ENCODE peak calls at places on chromosomes 12 and 14, in ten cellular contexts. One of them, this sample, is unnamed.
A peak's percentile ranks its signal among the peaks of the same experiment; 100 is the strongest.

GRCh38 chr12:43289412-43289811 is 262.6 kb downstream of the ADAMTS20 start:
- DNase-seq in fibroblast of the conjunctiva: no peak
- DNase-seq in activated T-cell treated with anti-CD3 and anti-CD28 coated beads, Interleukin-2, amount 50 U/mL, for 4 hours: no peak
- DNase-seq in iPS DF 19.7: no peak
- DNase-seq in NCI-H1105 treated with DMSO at 0.1 percent for 48 hours: no peak
- DNase-seq in HT1080: no peak
- DNase-seq in fibroblast of gingiva: peak; percentile 38
- DNase-seq in uterus: peak; percentile 22
- DNase-seq in renal cortical epithelial cell: no peak
- DNase-seq in T-helper 2 cell: no peak
- DNase-seq in this sample: no peak

GRCh38 chr12:114403690-114404450 is 2.1 kb downstream of the TBX5 start:
- DNase-seq in T-helper 2 cell: no peak
- DNase-seq in iPS DF 19.7: no peak
- DNase-seq in fibroblast of the conjunctiva: no peak
- DNase-seq in uterus: no peak
- DNase-seq in renal cortical epithelial cell: no peak
- DNase-seq in NCI-H1105 treated with DMSO at 0.1 percent for 48 hours: no peak
- DNase-seq in fibroblast of gingiva: no peak
- DNase-seq in HT1080: no peak
- DNase-seq in activated T-cell treated with anti-CD3 and anti-CD28 coated beads, Interleukin-2, amount 50 U/mL, for 4 hours: no peak
- DNase-seq in this sample: no peak

GRCh38 chr14:93092606-93093556 is 22.8 kb downstream of the ITPK1 start:
- DNase-seq in activated T-cell treated with anti-CD3 and anti-CD28 coated beads, Interleukin-2, amount 50 U/mL, for 4 hours: no peak
- DNase-seq in renal cortical epithelial cell: no peak
- DNase-seq in uterus: no peak
- DNase-seq in fibroblast of the conjunctiva: no peak
- DNase-seq in fibroblast of gingiva: no peak
- DNase-seq in NCI-H1105 treated with DMSO at 0.1 percent for 48 hours: no peak
- DNase-seq in T-helper 2 cell: no peak
- DNase-seq in HT1080: no peak
- DNase-seq in iPS DF 19.7: no peak
- DNase-seq in this sample: no peak

GRCh38 chr12:14691560-14691959 is 4.8 kb downstream of the GUCY2C start:
- DNase-seq in HT1080: no peak
- DNase-seq in T-helper 2 cell: no peak
- DNase-seq in NCI-H1105 treated with DMSO at 0.1 percent for 48 hours: peak; percentile 1
- DNase-seq in fibroblast of gingiva: no peak
- DNase-seq in activated T-cell treated with anti-CD3 and anti-CD28 coated beads, Interleukin-2, amount 50 U/mL, for 4 hours: no peak
- DNase-seq in fibroblast of the conjunctiva: no peak
- DNase-seq in uterus: no peak
- DNase-seq in renal cortical epithelial cell: no peak
- DNase-seq in iPS DF 19.7: no peak
- DNase-seq in this sample: no peak

GRCh38 chr12:101939856-101940265 is 62.5 kb downstream of the DRAM1 start:
- DNase-seq in renal cortical epithelial cell: peak; percentile 59
- DNase-seq in fibroblast of the conjunctiva: peak; percentile 76
- DNase-seq in iPS DF 19.7: peak; percentile 59
- DNase-seq in uterus: peak; percentile 63
- DNase-seq in T-helper 2 cell: peak; percentile 83
- DNase-seq in HT1080: peak; percentile 66
- DNase-seq in NCI-H1105 treated with DMSO at 0.1 percent for 48 hours: peak; percentile 69
- DNase-seq in activated T-cell treated with anti-CD3 and anti-CD28 coated beads, Interleukin-2, amount 50 U/mL, for 4 hours: peak; percentile 28
- DNase-seq in fibroblast of gingiva: peak; percentile 77
- DNase-seq in this sample: peak; percentile 63

GRCh38 chr12:52953181-52953841 is 4.4 kb downstream of the KRT18 start:
- DNase-seq in T-helper 2 cell: no peak
- DNase-seq in uterus: no peak
- DNase-seq in HT1080: no peak
- DNase-seq in renal cortical epithelial cell: peak; percentile 47
- DNase-seq in activated T-cell treated with anti-CD3 and anti-CD28 coated beads, Interleukin-2, amount 50 U/mL, for 4 hours: no peak
- DNase-seq in iPS DF 19.7: no peak
- DNase-seq in fibroblast of gingiva: no peak
- DNase-seq in NCI-H1105 treated with DMSO at 0.1 percent for 48 hours: no peak
- DNase-seq in fibroblast of the conjunctiva: no peak
- DNase-seq in this sample: peak; percentile 26

GRCh38 chr12:82527165-82527780 is 159.4 kb upstream of the TMTC2 start:
- DNase-seq in NCI-H1105 treated with DMSO at 0.1 percent for 48 hours: peak; percentile 73
- DNase-seq in HT1080: peak; percentile 46
- DNase-seq in activated T-cell treated with anti-CD3 and anti-CD28 coated beads, Interleukin-2, amount 50 U/mL, for 4 hours: no peak
- DNase-seq in uterus: no peak
- DNase-seq in iPS DF 19.7: no peak
- DNase-seq in fibroblast of the conjunctiva: peak; percentile 69
- DNase-seq in T-helper 2 cell: peak; percentile 54
- DNase-seq in fibroblast of gingiva: peak; percentile 65
- DNase-seq in renal cortical epithelial cell: peak; percentile 70
- DNase-seq in this sample: peak; percentile 70

GRCh38 chr14:66624319-66624937 is 116.5 kb downstream of the GPHN start:
- DNase-seq in activated T-cell treated with anti-CD3 and anti-CD28 coated beads, Interleukin-2, amount 50 U/mL, for 4 hours: no peak
- DNase-seq in fibroblast of the conjunctiva: peak; percentile 64
- DNase-seq in fibroblast of gingiva: peak; percentile 61
- DNase-seq in HT1080: peak; percentile 55
- DNase-seq in uterus: no peak
- DNase-seq in renal cortical epithelial cell: peak; percentile 57
- DNase-seq in NCI-H1105 treated with DMSO at 0.1 percent for 48 hours: peak; percentile 62
- DNase-seq in T-helper 2 cell: peak; percentile 51
- DNase-seq in iPS DF 19.7: peak; percentile 42
- DNase-seq in this sample: peak; percentile 52

GRCh38 chr12:52847335-52848102 is 1.3 kb downstream of the KRT78 start:
- DNase-seq in activated T-cell treated with anti-CD3 and anti-CD28 coated beads, Interleukin-2, amount 50 U/mL, for 4 hours: no peak
- DNase-seq in iPS DF 19.7: no peak
- DNase-seq in HT1080: peak; percentile 90
- DNase-seq in fibroblast of gingiva: no peak
- DNase-seq in renal cortical epithelial cell: peak; percentile 50
- DNase-seq in fibroblast of the conjunctiva: no peak
- DNase-seq in NCI-H1105 treated with DMSO at 0.1 percent for 48 hours: no peak
- DNase-seq in uterus: no peak
- DNase-seq in T-helper 2 cell: no peak
- DNase-seq in this sample: peak; percentile 54

GRCh38 chr12:53068811-53069585 is 10.2 kb downstream of the SPRYD3 start:
- DNase-seq in renal cortical epithelial cell: no peak
- DNase-seq in NCI-H1105 treated with DMSO at 0.1 percent for 48 hours: no peak
- DNase-seq in uterus: no peak
- DNase-seq in fibroblast of the conjunctiva: no peak
- DNase-seq in T-helper 2 cell: no peak
- DNase-seq in fibroblast of gingiva: peak; percentile 13
- DNase-seq in HT1080: no peak
- DNase-seq in iPS DF 19.7: no peak
- DNase-seq in activated T-cell treated with anti-CD3 and anti-CD28 coated beads, Interleukin-2, amount 50 U/mL, for 4 hours: no peak
- DNase-seq in this sample: no peak

GRCh38 chr12:88600272-88600671 is 20.0 kb upstream of the KITLG start:
- DNase-seq in HT1080: peak; percentile 76
- DNase-seq in fibroblast of the conjunctiva: peak; percentile 43
- DNase-seq in T-helper 2 cell: no peak
- DNase-seq in uterus: no peak
- DNase-seq in fibroblast of gingiva: peak; percentile 73
- DNase-seq in iPS DF 19.7: no peak
- DNase-seq in renal cortical epithelial cell: no peak
- DNase-seq in NCI-H1105 treated with DMSO at 0.1 percent for 48 hours: no peak
- DNase-seq in activated T-cell treated with anti-CD3 and anti-CD28 coated beads, Interleukin-2, amount 50 U/mL, for 4 hours: no peak
- DNase-seq in this sample: peak; percentile 73

GRCh38 chr14:50257728-50258127 is 26.4 kb upstream of the SOS2 start:
- DNase-seq in fibroblast of gingiva: no peak
- DNase-seq in activated T-cell treated with anti-CD3 and anti-CD28 coated beads, Interleukin-2, amount 50 U/mL, for 4 hours: no peak
- DNase-seq in fibroblast of the conjunctiva: no peak
- DNase-seq in HT1080: no peak
- DNase-seq in uterus: no peak
- DNase-seq in iPS DF 19.7: no peak
- DNase-seq in NCI-H1105 treated with DMSO at 0.1 percent for 48 hours: no peak
- DNase-seq in T-helper 2 cell: no peak
- DNase-seq in renal cortical epithelial cell: no peak
- DNase-seq in this sample: no peak

GRCh38 chr12:401235-402126 is at the start of gene CCDC77:
- DNase-seq in T-helper 2 cell: peak; percentile 96
- DNase-seq in NCI-H1105 treated with DMSO at 0.1 percent for 48 hours: no peak
- DNase-seq in fibroblast of gingiva: peak; percentile 87
- DNase-seq in iPS DF 19.7: peak; percentile 60
- DNase-seq in uterus: peak; percentile 93
- DNase-seq in HT1080: peak; percentile 93
- DNase-seq in activated T-cell treated with anti-CD3 and anti-CD28 coated beads, Interleukin-2, amount 50 U/mL, for 4 hours: peak; percentile 88
- DNase-seq in renal cortical epithelial cell: peak; percentile 80
- DNase-seq in fibroblast of the conjunctiva: peak; percentile 78
- DNase-seq in this sample: peak; percentile 92

GRCh38 chr14:71021347-71022014 is 114.2 kb downstream of the PCNX1 start:
- DNase-seq in uterus: no peak
- DNase-seq in fibroblast of gingiva: peak; percentile 55
- DNase-seq in activated T-cell treated with anti-CD3 and anti-CD28 coated beads, Interleukin-2, amount 50 U/mL, for 4 hours: no peak
- DNase-seq in HT1080: peak; percentile 73
- DNase-seq in NCI-H1105 treated with DMSO at 0.1 percent for 48 hours: no peak
- DNase-seq in T-helper 2 cell: no peak
- DNase-seq in iPS DF 19.7: no peak
- DNase-seq in renal cortical epithelial cell: peak; percentile 58
- DNase-seq in fibroblast of the conjunctiva: no peak
- DNase-seq in this sample: peak; percentile 68

This sample was measured in kidney tubule cell.